ENCODE peak calls at places on chromosomes 11 and 22, in ten cellular contexts. L is GM23248; I is HCT116; Q is activated CD4-positive, alpha-beta memory T cell treated with anti-CD3 and anti-CD28 coated beads for 36 hours; M is activated T-cell treated with anti-CD3 and anti-CD28 coated beads, Interleukin-2, amount 50 U/mL, for 48 hours; G is stimulated activated CD8-positive, alpha-beta memory T cell treated with anti-CD3 and anti-CD28 coated beads, Interleukin-12 subunit alpha, Interleukin-12 subunit beta, amount 100 ng/mL, for 4 hours; N is cardiac fibroblast; H is iPS-NIHi11; K is NK-92 treated with Interleukin-12 subunit alpha and Interleukin-12 subunit beta, amount 100 ng/mL, for 24 hours; F is HCEC 1CT. R is an unnamed sample.

GRCh38 chr11:133052537-133052936 is 479.8 kb downstream of the OPCML start:
- DNase-seq in L (no peak), I (no peak), Q (no peak), M (no peak), G (no peak), N (no peak), H (no peak), K (no peak), F (no peak), R (no peak)

GRCh38 chr11:33454264-33454663 is 197.1 kb downstream of the HIPK3 start:
- DNase-seq in L (no peak), I (no peak), Q (no peak), M (no peak), G (no peak), N (no peak), H (no peak), K (no peak), F (no peak), R (no peak)

GRCh38 chr22:46147471-46148267 is 2.7 kb upstream of the PPARA start:
- DNase-seq in L (no peak), I (no peak), Q (no peak), M (no peak), G (no peak), N (no peak), H (no peak), K (no peak), F (no peak), R (no peak)

GRCh38 chr11:37450613-37451012 is 852.6 kb upstream of the RAG2 start:
- DNase-seq in L (no peak), I (no peak), Q (no peak), M (no peak), G (no peak), N (no peak), H (no peak), K (no peak), F (no peak), R (peak; percentile 63)

GRCh38 chr11:67372993-67373915 is at the start of gene CLCF1:
- DNase-seq in L (peak; percentile 94), I (no peak), Q (peak; percentile 76), M (peak; percentile 45), G (peak; percentile 70), N (peak; percentile 90), H (peak; percentile 85), K (peak; percentile 50), F (peak; percentile 62), R (peak; percentile 87)

GRCh38 chr22:22767876-22768602 is 119.6 kb upstream of the IGLL5 start:
- DNase-seq in L (peak; percentile 53), I (no peak), Q (no peak), M (no peak), G (no peak), N (peak; percentile 30), H (peak; percentile 51), K (no peak), F (peak; percentile 38), R (no peak)

GRCh38 chr11:35276396-35276795 is 137.4 kb downstream of the CD44 start:
- DNase-seq in L (peak; percentile 53), I (no peak), Q (peak; percentile 63), M (no peak), G (no peak), N (peak; percentile 41), H (no peak), K (no peak), F (no peak), R (peak; percentile 38)

GRCh38 chr11:125070699-125071254 is 7.7 kb downstream of the SLC37A2 start:
- DNase-seq in L (peak; percentile 90), I (peak; percentile 39), Q (peak; percentile 46), M (peak; percentile 34), G (no peak), N (peak; percentile 85), H (no peak), K (peak; percentile 89), F (peak; percentile 95), R (peak; percentile 87)